ENCODE peak calls at places on chromosomes 11 and 22, in five cellular contexts. X, G, I, B and Z are unnamed samples. For H3K4me1 and H3K27me3, the result is how much of the 10 kb centered on the place peaks cover.

GRCh38 chr22:23080542-23081290 is 10.4 kb downstream of the GNAZ start:
- DNase-seq in I (no peak), B (no peak), G (no peak), X (no peak), Z (no peak)

GRCh38 chr11:30567644-30568043 is 18.5 kb downstream of the MPPED2 start:
- DNase-seq in I (no peak), G (no peak), B (no peak), X (no peak), Z (no peak)

GRCh38 chr11:2867722-2868548 is 17.6 kb downstream of the CDKN1C start:
- DNase-seq in G (no peak), X (no peak), I (no peak), B (no peak), Z (no peak)

GRCh38 chr11:125371451-125371935 is 124.6 kb downstream of the FEZ1 start:
- DNase-seq in I (no peak), X (no peak), B (no peak), G (no peak), Z (no peak)

GRCh38 chr22:36910461-36910860 is 3.0 kb upstream of the CSF2RB start:
- DNase-seq in B (peak), I (no peak), X (no peak), G (peak), Z (no peak)

GRCh38 chr11:65634440-65634839 is 3.5 kb upstream of the SIPA1 start:
- DNase-seq in X (no peak), B (no peak), I (no peak), G (no peak), Z (no peak)

GRCh38 chr11:73972620-73973449 is 9.8 kb downstream of the UCP2 start:
- DNase-seq in I (no peak), B (no peak), X (no peak), G (no peak), Z (no peak)

GRCh38 chr11:38323961-38324761 is 1726.1 kb upstream of the RAG2 start:
- DNase-seq in G (no peak), I (no peak), B (peak), X (no peak), Z (no peak)

GRCh38 chr11:105769627-105770026 is 159.8 kb downstream of the GRIA4 start:
- DNase-seq in G (no peak), B (no peak), I (no peak), X (no peak), Z (no peak)

GRCh38 chr11:74754507-74755255 is 6.0 kb downstream of the RNF169 start:
- DNase-seq in X (no peak), B (peak), G (no peak), I (no peak), Z (no peak)

GRCh38 chr11:1194231-1194976 is 28.5 kb upstream of the MUC5B start:
- DNase-seq in B (no peak), I (peak), G (no peak), X (no peak), Z (no peak)

GRCh38 chr11:23233075-23233474 is 372.8 kb upstream of the CCDC179 start:
- DNase-seq in G (no peak), X (no peak), I (no peak), B (peak), Z (no peak)

GRCh38 chr11:64970731-64971151 is 1.2 kb downstream of the MAJIN start:
- DNase-seq in G (no peak), B (peak), X (no peak), I (no peak), Z (peak)

GRCh38 chr22:23033116-23033905 is 37.0 kb upstream of the GNAZ start:
- DNase-seq in B (no peak), X (no peak), I (no peak), G (no peak), Z (no peak)

GRCh38 chr11:91857194-91857593 is 367.4 kb upstream of the FAT3 start:
- DNase-seq in I (no peak), B (peak), X (no peak), G (no peak), Z (no peak)

GRCh38 chr11:99257131-99257530 is 236.4 kb downstream of the CNTN5 start:
- DNase-seq in I (no peak), X (no peak), B (peak), G (no peak), Z (no peak)

GRCh38 chr11:35303596-35304392 is 115.6 kb downstream of the SLC1A2 start:
- DNase-seq in I (peak), G (peak), B (peak), X (peak), Z (peak)

GRCh38 chr22:33427461-33427860 is 369.3 kb upstream of the SYN3 start:
- DNase-seq in B (no peak), G (no peak), X (no peak), I (no peak), Z (no peak)

GRCh38 chr11:64900263-64900678 is 16.7 kb downstream of the ATG2A start:
- DNase-seq in X (no peak), G (no peak), I (peak), B (peak), Z (no peak)

GRCh38 chr11:48096588-48097525 is 116.5 kb downstream of the PTPRJ start:
- DNase-seq in B (peak), X (no peak), I (no peak), G (no peak), Z (no peak)

GRCh38 chr22:48357196-48357595 is 1470.5 kb downstream of the BRD1 start:
- DNase-seq in B (no peak), X (no peak), G (no peak), I (no peak), Z (no peak)

GRCh38 chr11:60875856-60876485 is 8.6 kb downstream of the ZP1 start:
- DNase-seq in G (no peak), X (no peak), B (no peak), I (no peak), Z (no peak)

GRCh38 chr11:80255021-80255420 is 814.2 kb upstream of the TENM4 start:
- DNase-seq in G (no peak), B (peak), I (no peak), X (no peak), Z (no peak)

GRCh38 chr11:69642913-69643632 is 2.1 kb downstream of the CCND1 start:
- DNase-seq in G (peak), B (peak), I (peak), X (peak), Z (peak)

GRCh38 chr11:121356357-121356756 is 63.8 kb downstream of the SC5D start:
- DNase-seq in G (no peak), B (no peak), X (no peak), I (no peak), Z (no peak)

GRCh38 chr11:15649371-15650104 is 534.8 kb downstream of the INSC start:
- DNase-seq in X (no peak), B (no peak), G (no peak), I (no peak), Z (no peak)

GRCh38 chr22:40406063-40406890 is 35.9 kb downstream of the SGSM3 start:
- DNase-seq in I (no peak), B (no peak), X (no peak), G (no peak), Z (no peak)

GRCh38 chr11:13000721-13001120 is 8.4 kb upstream of the RASSF10 start:
- DNase-seq in X (no peak), I (no peak), B (no peak), G (no peak), Z (no peak)

GRCh38 chr11:109697140-109697843 is 275.3 kb downstream of the C11orf87 start:
- DNase-seq in I (no peak), X (no peak), B (peak), G (no peak), Z (no peak)

GRCh38 chr22:46297151-46297819 is 615 bp downstream of the GTSE1 start:
- DNase-seq in I (peak), B (peak), G (no peak), X (no peak), Z (no peak)

GRCh38 chr11:3824714-3825472 is 15.9 kb downstream of the RHOG start:
- DNase-seq in G (no peak), I (peak), B (no peak), X (peak), Z (peak)

GRCh38 chr11:24754406-24754805 is 257.6 kb downstream of the LUZP2 start:
- DNase-seq in I (no peak), G (no peak), B (peak), X (no peak), Z (no peak)

GRCh38 chr11:106331163-106331562 is 253.7 kb downstream of the AASDHPPT start:
- DNase-seq in I (no peak), B (peak), X (no peak), G (no peak), Z (no peak)

GRCh38 chr11:76512851-76513653 is 68.2 kb downstream of the EMSY start:
- DNase-seq in I (no peak), X (no peak), G (no peak), B (peak), Z (no peak)

GRCh38 chr11:93054881-93055280 is 85.4 kb downstream of the MTNR1B start:
- DNase-seq in G (no peak), I (no peak), X (no peak), B (peak), Z (no peak)

GRCh38 chr11:76233936-76234703 is 27.8 kb upstream of the WNT11 start:
- DNase-seq in X (peak), G (no peak), I (peak), B (no peak), Z (peak)

GRCh38 chr11:116427903-116428637 is 344.7 kb downstream of the BUD13 start:
- DNase-seq in X (peak), G (peak), I (no peak), B (peak), Z (no peak)

GRCh38 chr22:17536269-17536668 is 27.0 kb upstream of the SLC25A18 start:
- DNase-seq in I (no peak), G (no peak), X (no peak), B (no peak), Z (peak)

GRCh38 chr22:50626856-50627451 is 998 bp downstream of the ARSA start:
- DNase-seq in I (peak), B (no peak), G (no peak), X (no peak), Z (no peak)
- H3K4me3 ChIP-seq in I (peak), B (peak), G (no peak), X (no peak), Z (peak)

DNA sequence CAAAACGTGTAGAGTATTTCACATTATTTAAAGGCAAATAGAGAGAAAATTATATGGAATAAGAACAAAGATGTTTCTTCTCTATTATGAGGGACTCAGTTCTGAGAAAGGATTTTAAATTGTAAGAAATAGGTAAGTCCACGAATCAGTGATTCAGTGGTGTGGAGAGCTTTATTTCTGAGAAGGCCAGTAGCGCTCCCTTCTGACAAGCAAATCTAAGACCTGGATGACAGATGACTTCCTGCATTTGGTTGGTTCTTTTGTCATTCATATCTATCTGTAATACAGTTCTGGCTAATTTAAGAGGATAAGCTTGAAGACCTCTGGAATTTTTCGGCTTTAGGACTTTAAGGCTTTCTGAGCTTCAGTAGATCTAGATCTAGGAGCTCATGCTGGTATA is 7.0 kb downstream of the CD3E start:
- DNase-seq in I (no peak), G (no peak), X (no peak), B (no peak), Z (no peak)
- H3K4me1 ChIP-seq in I (under half), G (under half), X (under half), B (under half), Z (under half)

DNA sequence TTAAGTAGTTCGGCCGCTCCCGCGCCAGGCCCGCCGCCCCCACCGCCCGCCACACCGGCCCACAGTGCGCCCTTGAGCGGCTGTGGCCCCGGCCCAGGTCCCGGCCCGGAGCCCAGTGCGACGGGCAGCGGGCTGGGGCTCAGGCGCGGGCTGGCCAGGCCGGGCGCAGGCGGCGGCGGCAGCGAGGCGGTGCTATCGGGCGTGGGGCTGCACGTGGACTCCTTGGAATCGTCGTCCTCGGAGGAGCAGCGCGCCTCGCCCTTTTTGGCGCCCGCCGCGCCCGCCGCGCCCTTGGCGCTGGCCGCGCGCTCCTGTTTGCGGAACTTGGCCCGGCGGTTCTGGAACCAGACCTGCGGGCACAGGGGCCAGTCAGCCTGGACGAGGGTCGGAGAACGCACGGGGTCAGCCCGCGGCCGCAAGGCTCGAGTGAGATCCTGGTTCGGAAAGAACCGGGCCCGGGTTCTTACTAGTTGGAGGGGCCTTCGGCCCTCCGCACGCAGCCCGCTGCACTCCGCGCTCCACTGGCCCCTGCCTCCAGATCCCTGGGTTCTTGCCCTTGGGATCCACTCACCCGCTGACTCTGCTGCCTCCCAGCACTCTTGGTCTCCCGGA is 4.0 kb downstream of the PHOX2A start:
- DNase-seq in X (no peak), B (peak), I (peak), G (peak), Z (peak)
- H3K27me3 ChIP-seq in X (under half), B (under half), I (under half), G (under half), Z (under half)

DNA sequence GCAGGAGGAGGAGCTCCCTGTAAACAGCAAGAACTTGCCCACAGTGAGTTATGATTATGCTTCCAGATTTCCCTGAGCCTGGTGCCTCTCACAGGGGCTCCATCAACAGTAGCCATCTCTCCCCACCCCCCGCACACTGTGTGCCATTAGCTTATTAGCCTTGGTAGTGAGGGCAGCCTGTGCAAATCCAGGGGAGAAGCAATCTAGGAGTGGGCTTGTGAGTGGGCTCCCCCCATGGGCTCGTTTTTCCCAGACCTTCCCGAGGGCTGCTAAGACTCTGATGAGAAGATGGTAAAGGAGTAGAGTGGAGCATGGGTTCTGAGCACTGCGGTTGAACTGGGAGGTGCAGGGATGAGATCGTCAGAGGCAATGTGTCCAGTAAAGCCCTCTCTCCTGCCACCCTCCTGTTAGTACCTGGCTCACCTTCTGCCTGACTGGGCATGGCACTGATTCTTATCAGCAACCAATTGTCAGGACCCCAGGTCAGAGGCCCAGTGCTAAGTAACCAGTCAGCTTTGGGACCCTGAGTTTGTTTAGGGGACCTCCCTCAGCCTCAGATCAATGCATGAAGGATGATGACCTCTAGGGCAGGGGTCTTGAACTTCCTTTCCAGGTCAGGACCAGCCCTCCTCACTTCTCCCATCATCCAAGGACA is 38.4 kb upstream of the TP53I11 start:
- DNase-seq in G (no peak), B (no peak), X (no peak), I (no peak), Z (no peak)
- H3K4me3 ChIP-seq in G (no peak), B (no peak), X (no peak), I (no peak), Z (no peak)

GRCh38 chr11:102187416-102188125 is 77.3 kb downstream of the YAP1 start:
- DNase-seq in B (no peak), G (no peak), X (no peak), I (no peak), Z (no peak)
- H3K4me1 ChIP-seq in B (under half), G (under half), X (under half), I (under half), Z (under half)

GRCh38 chr11:36433896-36434295 is 76.2 kb downstream of the TRAF6 start:
- DNase-seq in I (no peak), X (no peak), B (no peak), G (no peak), Z (no peak)
- H3K27me3 ChIP-seq in I (under half), X (under half), B (under half), G (under half), Z (under half)

GRCh38 chr11:114304065-114304464 is 7.9 kb downstream of the NNMT start:
- DNase-seq in X (no peak), I (no peak), G (no peak), B (no peak), Z (no peak)
- H3K4me3 ChIP-seq in X (no peak), I (no peak), G (no peak), B (no peak), Z (no peak)

GRCh38 chr11:128625766-128626165 is 38.4 kb upstream of the ETS1 start:
- DNase-seq in G (no peak), B (no peak), I (no peak), X (no peak), Z (no peak)
- H3K4me1 ChIP-seq in G (under half), B (under half), I (under half), X (under half), Z (under half)